ENCODE peak calls at places on chromosomes 7 and 10, in five cellular contexts. M is lower lobe of right lung, O is coronary artery, P is lung, Y is Peyer's patch. D is an unnamed sample.

GRCh38 chr7:105387621-105388372 is 924 bp downstream of the SRPK2 start:
- DNase-seq in O (peak; percentile 77), P (peak; percentile 75), Y (peak; percentile 64), M (peak; percentile 83), D (no peak)

GRCh38 chr10:50508315-50509051 is 115.3 kb downstream of the SGMS1 start:
- DNase-seq in M (no peak), Y (no peak), O (no peak), P (no peak), D (no peak)

GRCh38 chr10:23448802-23449570 is 10.1 kb downstream of the OTUD1 start:
- DNase-seq in P (no peak), Y (no peak), M (no peak), O (no peak), D (no peak)

GRCh38 chr7:133853706-133854276 is 273.3 kb upstream of the LRGUK start:
- DNase-seq in P (peak; percentile 35), M (peak; percentile 41), O (no peak), Y (peak; percentile 42), D (no peak)

GRCh38 chr10:11148638-11149037 is 131.0 kb downstream of the CELF2 start:
- DNase-seq in P (no peak), O (no peak), Y (no peak), M (no peak), D (no peak)

GRCh38 chr10:70041016-70041415 is 11.6 kb upstream of the MACROH2A2 start:
- DNase-seq in O (no peak), P (no peak), Y (no peak), M (no peak), D (no peak)

GRCh38 chr7:27174077-27175004 is at the start of gene HOXA10:
- DNase-seq in M (peak; percentile 43), Y (peak; percentile 75), P (no peak), O (no peak), D (peak; percentile 29)

GRCh38 chr7:5672468-5672867 is 109.0 kb downstream of the RNF216 start:
- DNase-seq in O (no peak), Y (no peak), M (no peak), P (no peak), D (no peak)

GRCh38 chr10:93098816-93099215 is 25.1 kb downstream of the CYP26A1 start:
- DNase-seq in O (no peak), M (no peak), P (no peak), Y (no peak), D (no peak)

GRCh38 chr10:27527597-27528295 is 23.6 kb downstream of the RAB18 start:
- DNase-seq in P (no peak), Y (no peak), M (no peak), O (no peak), D (no peak)

GRCh38 chr10:132387723-132388210 is 9.2 kb upstream of the PWWP2B start:
- DNase-seq in O (no peak), Y (peak; percentile 81), P (peak; percentile 72), M (peak; percentile 87), D (peak; percentile 74)

GRCh38 chr7:27973625-27974024 is 207.0 kb downstream of the JAZF1 start:
- DNase-seq in O (no peak), M (no peak), P (no peak), Y (no peak), D (no peak)

GRCh38 chr7:64581929-64582894 is 19.3 kb upstream of the ZNF680 start:
- DNase-seq in P (no peak), O (no peak), Y (no peak), M (no peak), D (no peak)

GRCh38 chr10:61899045-61899444 is 2.5 kb upstream of the ARID5B start:
- DNase-seq in Y (no peak), M (no peak), O (no peak), P (no peak), D (peak; percentile 47)

GRCh38 chr10:48764486-48764885 is 79.8 kb downstream of the WDFY4 start:
- DNase-seq in Y (no peak), P (no peak), M (no peak), O (no peak), D (no peak)

GRCh38 chr10:26721561-26721960 is 24.1 kb downstream of the PDSS1 start:
- DNase-seq in P (no peak), Y (no peak), O (no peak), M (no peak), D (no peak)

GRCh38 chr7:69412331-69413146 is 185.7 kb upstream of the AUTS2 start:
- DNase-seq in M (no peak), Y (no peak), O (no peak), P (no peak), D (peak; percentile 48)

GRCh38 chr10:61903184-61903990 is 1.9 kb downstream of the ARID5B start:
- DNase-seq in O (peak; percentile 79), M (peak; percentile 77), Y (peak; percentile 80), P (peak; percentile 59), D (peak; percentile 65)

GRCh38 chr7:74452748-74453320 is 872 bp upstream of the GTF2IRD1 start:
- DNase-seq in M (no peak), Y (peak; percentile 65), O (no peak), P (no peak), D (no peak)

GRCh38 chr10:21315321-21316220 is 209.9 kb downstream of the SKIDA1 start:
- DNase-seq in Y (no peak), O (peak; percentile 85), M (peak; percentile 63), P (peak; percentile 85), D (no peak)

GRCh38 chr7:143492043-143492471 is 14.4 kb downstream of the TAS2R41 start:
- DNase-seq in O (no peak), Y (no peak), M (no peak), P (no peak), D (no peak)

GRCh38 chr7:50303894-50304157 is 690 bp upstream of the IKZF1 start:
- DNase-seq in O (no peak), P (no peak), M (peak; percentile 64), Y (no peak), D (no peak)

GRCh38 chr7:129262333-129262732 is 37.5 kb downstream of the AHCYL2 start:
- DNase-seq in Y (no peak), O (no peak), M (no peak), P (no peak), D (no peak)

GRCh38 chr7:23062452-23062851 is 43.1 kb upstream of the KLHL7 start:
- DNase-seq in P (no peak), O (no peak), M (no peak), Y (no peak), D (no peak)

GRCh38 chr7:40057292-40057691 is 77.1 kb downstream of the MPLKIP start:
- DNase-seq in Y (no peak), M (no peak), O (no peak), P (peak; percentile 61), D (no peak)

GRCh38 chr10:71825217-71825616 is 25.8 kb downstream of the PSAP start:
- DNase-seq in P (no peak), M (no peak), O (no peak), Y (no peak), D (no peak)
- TF ChIP-seq CTCF in P (no peak), M (no peak), O (no peak), Y (no peak), D (no peak)

GRCh38 chr7:2732959-2733584 is 45.1 kb downstream of the AMZ1 start:
- DNase-seq in Y (no peak), O (peak; percentile 81), P (no peak), M (no peak), D (no peak)
- TF ChIP-seq CTCF in Y (no peak), O (no peak), P (no peak), M (no peak), D (no peak)

GRCh38 chr7:38306136-38306535 is 32.7 kb upstream of the TARP start:
- DNase-seq in M (no peak), Y (no peak), P (no peak), O (no peak), D (no peak)
- TF ChIP-seq CTCF in M (no peak), Y (no peak), P (no peak), O (no peak), D (no peak)

GRCh38 chr7:139341776-139342244 is 673 bp downstream of the FMC1 start:
- DNase-seq in M (no peak), P (no peak), O (no peak), Y (no peak), D (no peak)

GRCh38 chr7:139340808-139341057 is 404 bp upstream of the FMC1 start:
- DNase-seq in M (peak; percentile 86), P (no peak), O (peak; percentile 89), Y (no peak), D (no peak)

GRCh38 chr7:139340037-139340807 is 915 bp upstream of the FMC1 start:
- DNase-seq in P (peak; percentile 99), M (peak; percentile 99), Y (peak; percentile 98), O (peak; percentile 99), D (peak; percentile 99)

GRCh38 chr7:139339698-139340036 is 1.5 kb upstream of the FMC1 start:
- DNase-seq in O (no peak), M (no peak), Y (no peak), P (no peak), D (no peak)

GRCh38 chr7:139341058-139341775 is at the start of gene FMC1:
- DNase-seq in M (peak; percentile 93), Y (peak; percentile 91), O (peak; percentile 96), P (peak; percentile 92), D (peak; percentile 88)
- TF ChIP-seq CTCF in M (peak; percentile 48), Y (peak; percentile 58), O (peak; percentile 15), P (peak; percentile 18), D (peak; percentile 40)

DNA sequence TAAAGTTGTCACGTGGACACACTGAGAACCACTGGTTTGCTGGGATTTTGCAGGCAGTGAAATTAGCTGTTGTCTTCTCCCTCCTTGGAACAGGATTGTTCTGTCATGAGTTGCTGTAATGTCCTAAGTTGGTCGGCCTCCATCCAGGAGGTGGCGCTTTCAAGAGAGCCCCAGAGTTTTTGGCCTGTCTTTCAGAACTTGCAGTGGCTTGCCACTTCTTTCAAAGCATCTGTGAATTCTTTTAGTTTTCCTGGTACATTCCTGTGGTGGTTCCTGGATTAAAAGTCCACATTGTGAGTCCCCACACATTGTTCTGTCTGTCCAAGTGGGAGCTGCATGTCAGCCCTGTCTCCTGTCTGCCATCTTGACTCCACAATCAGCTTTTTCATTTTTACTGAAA is 133.8 kb downstream of the PON1 start:
- DNase-seq in M (no peak), O (no peak), P (no peak), Y (no peak), D (no peak)
- TF ChIP-seq CTCF in M (no peak), O (no peak), P (no peak), Y (no peak), D (no peak)

DNA sequence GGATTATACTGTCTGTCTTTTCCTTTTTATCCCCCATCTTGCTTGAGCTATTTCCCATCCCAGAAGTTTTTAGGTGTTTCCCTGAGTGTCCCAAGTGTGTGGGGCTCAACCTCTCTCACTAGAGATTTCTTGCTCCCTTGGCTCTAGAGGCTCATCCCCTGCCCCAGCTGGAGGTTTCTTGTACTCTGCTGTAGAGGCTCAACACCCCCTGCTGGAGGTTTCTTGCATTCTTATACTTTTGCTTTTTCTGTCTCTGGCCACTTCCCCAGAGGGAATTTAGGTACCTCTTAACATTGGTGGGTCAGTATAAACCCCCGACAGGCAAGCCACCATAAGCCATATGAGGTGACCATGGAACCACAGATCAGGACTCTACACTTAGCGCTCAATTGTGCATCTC is 114.2 kb upstream of the FAM3C start:
- DNase-seq in P (no peak), Y (no peak), O (no peak), M (no peak), D (no peak)
- TF ChIP-seq CTCF in P (no peak), Y (peak; percentile 12), O (no peak), M (peak; percentile 20), D (no peak)

DNA sequence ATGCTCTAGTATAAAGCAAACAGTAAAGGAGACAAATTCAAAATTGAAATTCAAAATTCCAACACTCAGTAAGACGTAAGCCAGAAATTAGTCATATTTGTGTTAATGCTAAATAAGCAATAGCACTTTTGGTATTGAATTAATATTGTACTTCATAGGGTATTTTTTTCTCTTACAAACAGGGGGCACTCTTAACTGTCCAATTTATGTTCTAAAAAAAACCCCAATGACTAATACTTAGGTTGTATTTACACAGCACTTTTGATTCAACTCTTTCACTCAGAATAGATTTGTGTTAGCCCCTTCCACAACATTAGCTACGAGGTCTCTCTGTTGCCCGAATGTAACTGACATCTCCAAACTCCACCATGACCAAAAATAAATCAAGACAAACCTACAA is 284.9 kb upstream of the COBL start:
- DNase-seq in Y (no peak), O (no peak), P (no peak), M (no peak), D (no peak)
- TF ChIP-seq CTCF in Y (no peak), O (no peak), P (no peak), M (no peak), D (no peak)

D was measured in CD14-positive monocyte.